ENCODE peak calls at places on chromosomes 13 and 19, in six cellular contexts. X is H9, I is neuronal stem cell, D is mesendoderm, N is H1, Z is IMR-90. B is an unnamed sample.

GRCh38 chr13:90868321-90868920 is 479.1 kb upstream of the MIR17HG start:
- DNase-seq in X (no peak), I (peak; percentile 17), D (peak; percentile 6), N (no peak), Z (peak; percentile 11), B (peak; percentile 51)

GRCh38 chr19:351976-352625 is 7.5 kb upstream of the MIER2 start:
- DNase-seq in X (no peak), I (no peak), D (no peak), N (no peak), Z (no peak), B (no peak)

GRCh38 chr19:11408591-11408990 is 10.5 kb downstream of the RGL3 start:
- DNase-seq in X (no peak), I (no peak), D (no peak), N (no peak), Z (no peak), B (no peak)

GRCh38 chr13:49996951-49997895 is at the start of gene TRIM13:
- DNase-seq in X (peak; percentile 86), I (peak; percentile 83), D (peak; percentile 94), N (peak; percentile 53), Z (peak; percentile 88), B (peak; percentile 93)

GRCh38 chr19:22052644-22053013 is 345 bp downstream of the ZNF257 start:
- DNase-seq in X (no peak), I (no peak), D (no peak), N (no peak), Z (no peak), B (no peak)

GRCh38 chr13:112072531-112073244 is 5.7 kb downstream of the SOX1 start:
- DNase-seq in X (peak; percentile 90), I (peak; percentile 83), D (peak; percentile 88), N (no peak), Z (no peak), B (no peak)

GRCh38 chr19:31270897-31271568 is 78.2 kb downstream of the TSHZ3 start:
- DNase-seq in X (no peak), I (no peak), D (no peak), N (no peak), Z (peak; percentile 58), B (no peak)

GRCh38 chr13:47858678-47859050 is 142.4 kb downstream of the SUCLA2 start:
- DNase-seq in X (no peak), I (no peak), D (no peak), N (no peak), Z (peak; percentile 64), B (peak; percentile 62)

GRCh38 chr13:20477394-20477793 is 48.3 kb downstream of the CRYL1 start:
- DNase-seq in X (no peak), I (no peak), D (no peak), N (no peak), Z (no peak), B (no peak)

GRCh38 chr19:8831373-8831772 is 731 bp downstream of the ZNF558 start:
- DNase-seq in X (no peak), I (no peak), D (no peak), N (no peak), Z (no peak), B (no peak)

DNA sequence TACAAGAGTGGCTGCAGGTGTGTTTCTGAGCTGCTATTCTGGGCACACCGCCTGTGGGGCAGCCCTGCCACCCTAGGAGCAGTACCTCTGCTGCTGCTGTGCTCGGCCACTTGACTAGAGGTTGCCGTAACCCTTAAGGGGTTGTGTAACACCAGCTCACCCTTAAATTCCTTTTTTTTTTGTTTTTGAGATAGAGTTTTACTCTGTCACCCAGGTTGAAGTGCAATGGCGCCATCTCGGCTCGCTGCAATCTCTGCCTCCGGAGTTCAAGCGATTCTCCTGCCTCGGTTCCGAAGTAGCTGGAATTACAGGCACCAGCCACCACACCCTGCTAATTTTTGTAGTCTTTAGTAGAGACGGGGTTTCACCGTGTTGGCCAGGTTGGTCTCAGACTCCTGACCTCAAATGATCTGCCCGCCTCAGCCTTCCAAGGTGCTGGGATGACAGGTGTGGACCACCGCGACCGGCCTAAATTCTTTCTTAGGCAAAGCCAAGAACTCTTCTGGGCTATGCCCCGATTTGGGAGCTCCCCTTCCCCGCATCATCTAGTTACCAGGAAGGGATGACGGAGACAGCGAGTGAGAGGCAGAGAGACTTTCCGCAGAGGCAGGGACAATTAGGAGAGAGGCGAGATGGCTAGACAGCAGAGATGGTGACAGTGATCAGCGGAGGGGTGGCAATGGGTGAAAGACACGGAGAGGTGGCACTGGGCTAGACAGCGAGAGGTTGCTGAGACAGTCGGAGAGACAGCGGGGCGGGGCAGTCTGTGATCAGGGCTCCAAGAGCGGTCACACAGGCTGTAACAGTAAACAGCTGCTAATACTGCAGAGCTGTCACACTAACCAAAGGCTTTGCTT is 4.4 kb upstream of the LILRA5 start:
- DNase-seq in X (no peak), I (no peak), D (no peak), N (no peak), Z (no peak), B (no peak)
- H3K4me2 ChIP-seq in X (no peak overlapping the region), I (no peak overlapping the region), D (no peak overlapping the region), N (peak overlapping the region; percentile 18), Z (no peak overlapping the region), B (no peak overlapping the region)

GRCh38 chr13:93745884-93746283 is 519.3 kb downstream of the GPC6 start:
- DNase-seq in X (no peak), I (no peak), D (no peak), N (no peak), Z (peak; percentile 74), B (no peak)
- H2BK15ac ChIP-seq in X (no peak overlapping the region), I (no peak overlapping the region), D (no peak overlapping the region), N (no peak overlapping the region), Z (no peak overlapping the region), B (no peak overlapping the region)

GRCh38 chr19:16620018-16620417 is 8.0 kb downstream of the MED26 start:
- DNase-seq in X (no peak), I (no peak), D (no peak), N (no peak), Z (no peak), B (no peak)
- H4K8ac ChIP-seq in X (no peak overlapping the region), I (no peak overlapping the region), D (no peak overlapping the region), N (no peak overlapping the region), Z (no peak overlapping the region), B (no peak overlapping the region)

GRCh38 chr13:98731038-98731437 is 21.4 kb downstream of the SLC15A1 start:
- DNase-seq in X (no peak), I (no peak), D (no peak), N (no peak), Z (no peak), B (no peak)

GRCh38 chr13:98730441-98730840 is 22.0 kb downstream of the SLC15A1 start:
- DNase-seq in X (no peak), I (no peak), D (no peak), N (no peak), Z (no peak), B (no peak)

GRCh38 chr13:98731925-98732324 is 20.5 kb downstream of the SLC15A1 start:
- DNase-seq in X (no peak), I (no peak), D (no peak), N (no peak), Z (no peak), B (peak; percentile 76)

DNA sequence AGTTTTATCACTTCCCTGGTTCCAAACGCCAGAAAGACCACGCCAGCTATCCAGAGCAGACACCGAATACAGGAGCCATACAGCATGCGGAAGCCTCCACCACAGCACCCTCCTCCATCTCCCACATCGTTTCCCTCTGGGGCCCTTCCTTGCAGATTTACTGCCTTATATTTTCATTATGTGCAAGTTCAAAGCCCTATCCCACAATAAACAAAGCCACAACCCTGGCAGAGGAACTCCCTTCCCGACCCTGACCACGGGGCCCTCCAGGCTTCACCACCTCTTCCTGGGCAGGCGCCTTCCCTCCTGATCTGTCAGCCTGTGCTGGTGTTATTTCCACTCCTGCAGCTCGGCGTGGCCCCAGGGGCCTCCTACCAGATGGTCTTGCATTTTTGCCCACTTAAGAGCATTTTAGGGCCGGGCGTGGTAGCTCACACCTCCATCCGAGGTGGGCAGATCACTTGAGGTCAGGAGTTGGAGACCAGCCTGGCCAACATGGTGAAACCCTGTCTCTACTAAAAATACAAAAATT is 22.9 kb downstream of the SLC15A1 start:
- DNase-seq in X (no peak), I (no peak), D (no peak), N (no peak), Z (no peak), B (no peak)
- H3K4me2 ChIP-seq in X (no peak overlapping the region), I (no peak overlapping the region), D (no peak overlapping the region), N (no peak overlapping the region), Z (no peak overlapping the region), B (no peak overlapping the region)

DNA sequence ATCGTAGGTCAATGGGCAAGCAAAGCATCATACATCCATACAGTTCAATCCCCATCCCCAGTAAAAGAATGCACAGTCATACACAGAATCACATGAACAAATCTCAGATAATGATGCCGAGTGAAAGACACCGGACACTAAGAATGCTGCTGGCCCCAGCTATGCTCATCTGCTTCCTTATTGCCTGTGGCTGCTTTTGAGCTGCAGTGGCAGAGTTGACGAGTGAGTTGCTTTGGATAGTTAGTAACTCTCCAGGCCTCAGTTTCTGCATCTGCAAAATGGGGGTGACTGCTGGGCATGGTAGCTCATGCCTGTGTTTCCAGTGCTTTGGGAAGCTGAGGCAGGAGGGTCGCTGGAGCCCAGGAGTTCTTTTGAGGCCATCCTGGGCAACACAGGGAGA is 12.9 kb upstream of the NFIC start:
- DNase-seq in X (no peak), I (no peak), D (no peak), N (no peak), Z (no peak), B (no peak)
- H2BK15ac ChIP-seq in X (no peak overlapping the region), I (no peak overlapping the region), D (no peak overlapping the region), N (no peak overlapping the region), Z (no peak overlapping the region), B (no peak overlapping the region)

GRCh38 chr13:113598081-113598410 is 13.5 kb downstream of the TFDP1 start:
- DNase-seq in X (peak; percentile 18), I (no peak), D (no peak), N (no peak), Z (no peak), B (no peak)

GRCh38 chr13:113596321-113597200 is 12.0 kb downstream of the TFDP1 start:
- DNase-seq in X (peak; percentile 14), I (no peak), D (no peak), N (no peak), Z (no peak), B (no peak)

GRCh38 chr13:113598481-113598880 is 13.9 kb downstream of the TFDP1 start:
- DNase-seq in X (peak; percentile 13), I (no peak), D (no peak), N (no peak), Z (no peak), B (no peak)

GRCh38 chr13:113599396-113599795 is 14.8 kb downstream of the TFDP1 start:
- DNase-seq in X (peak; percentile 12), I (no peak), D (no peak), N (no peak), Z (no peak), B (no peak)

DNA sequence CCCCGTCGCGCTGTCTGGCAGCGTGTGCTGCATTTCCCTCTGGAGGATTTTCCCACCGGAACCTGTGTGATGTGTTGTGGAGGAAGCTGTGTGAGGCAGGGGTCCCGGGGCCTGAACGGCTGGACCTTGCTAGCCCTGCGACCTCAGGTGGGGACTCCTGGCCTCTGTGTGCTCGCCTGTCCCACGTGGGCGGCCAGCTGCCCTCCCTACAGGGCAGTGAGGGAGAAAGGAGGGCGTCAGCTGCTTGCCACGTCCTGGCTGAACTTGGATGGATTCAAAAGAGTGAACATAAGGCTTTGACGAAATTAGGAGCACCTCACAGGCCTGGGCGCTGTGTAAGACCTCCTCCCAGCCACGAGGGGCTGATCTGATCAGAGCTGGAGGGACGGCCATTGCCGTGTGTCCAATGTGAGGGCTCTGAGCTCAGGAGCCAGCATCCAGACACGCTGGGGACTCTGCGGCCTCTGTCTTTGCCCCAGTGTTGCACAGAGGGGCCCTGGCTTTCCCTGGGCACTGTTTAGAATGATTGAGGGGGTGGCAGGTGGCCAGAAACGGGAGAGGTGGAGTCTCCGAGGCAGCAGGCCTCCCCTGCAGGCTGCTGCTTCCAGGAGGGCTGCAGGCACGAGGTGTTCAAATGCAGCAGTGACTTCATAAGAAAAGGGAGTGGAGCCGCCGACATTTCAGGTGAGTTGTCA is 13.0 kb downstream of the TFDP1 start:
- DNase-seq in X (peak; percentile 21), I (no peak), D (no peak), N (no peak), Z (no peak), B (no peak)
- H4K8ac ChIP-seq in X (no peak overlapping the region), I (no peak overlapping the region), D (no peak overlapping the region), N (no peak overlapping the region), Z (no peak overlapping the region), B (no peak overlapping the region)